ENCODE peak calls at places on chromosomes 1 and 21, in four cellular contexts. U is WERI-Rb-1, Q is cardiac muscle cell, V is Panc1. E is an unnamed sample.

GRCh38 chr1:183092350-183092749 is 69.1 kb downstream of the LAMC1 start:
- DNase-seq in Q (no peak), V (no peak), U (no peak), E (no peak)

GRCh38 chr1:176466514-176466913 is 3.5 kb downstream of the PAPPA2 start:
- DNase-seq in V (peak; percentile 8), U (peak; percentile 64), Q (no peak), E (no peak)

GRCh38 chr1:29974345-29974744 is 738.0 kb downstream of the PTPRU start:
- DNase-seq in Q (peak; percentile 37), V (peak; percentile 74), U (no peak), E (peak; percentile 97)

GRCh38 chr1:119633575-119634325 is 14.3 kb downstream of the ZNF697 start:
- DNase-seq in U (no peak), Q (no peak), V (no peak), E (no peak)

GRCh38 chr1:161989108-161989507 is 34.6 kb downstream of the OLFML2B start:
- DNase-seq in Q (no peak), V (no peak), U (no peak), E (no peak)

GRCh38 chr21:46667735-46668380 is 32.4 kb downstream of the PRMT2 start:
- DNase-seq in Q (peak; percentile 58), V (no peak), U (peak; percentile 82), E (no peak)

GRCh38 chr1:22611530-22611947 is 24.9 kb upstream of the C1QA start:
- DNase-seq in U (no peak), V (no peak), Q (peak; percentile 76), E (peak; percentile 6)

GRCh38 chr21:30058928-30059327 is 107.7 kb downstream of the CLDN17 start:
- DNase-seq in Q (no peak), V (no peak), U (no peak), E (no peak)

GRCh38 chr1:51488372-51489050 is 30.6 kb downstream of the EPS15 start:
- DNase-seq in Q (peak; percentile 34), U (no peak), V (no peak), E (no peak)

GRCh38 chr21:43354016-43354420 is 72.9 kb downstream of the SIK1 start:
- DNase-seq in V (no peak), U (no peak), Q (no peak), E (no peak)

GRCh38 chr1:168104535-168104934 is 32.2 kb downstream of the GPR161 start:
- DNase-seq in Q (no peak), U (no peak), V (no peak), E (no peak)

GRCh38 chr1:182927693-182928433 is 25.1 kb downstream of the SHCBP1L start:
- DNase-seq in Q (no peak), V (no peak), U (no peak), E (no peak)

GRCh38 chr1:236009857-236010256 is 55.0 kb downstream of the NID1 start:
- DNase-seq in U (no peak), Q (peak; percentile 81), V (no peak), E (no peak)

GRCh38 chr1:168362991-168363390 is 82.3 kb downstream of the TBX19 start:
- DNase-seq in U (no peak), Q (peak; percentile 39), V (no peak), E (no peak)

GRCh38 chr21:41641821-41642368 is 125.0 kb downstream of the RIPK4 start:
- DNase-seq in V (no peak), U (no peak), Q (peak; percentile 94), E (peak; percentile 38)

GRCh38 chr1:117026361-117026760 is 24.8 kb downstream of the CD101 start:
- DNase-seq in Q (peak; percentile 79), V (no peak), U (no peak), E (no peak)

GRCh38 chr1:3609016-3609768 is 2.1 kb downstream of the MEGF6 start:
- DNase-seq in Q (no peak), V (no peak), U (no peak), E (no peak)

GRCh38 chr1:3609769-3610157 is 1.5 kb downstream of the MEGF6 start:
- DNase-seq in U (no peak), V (no peak), Q (no peak), E (no peak)

GRCh38 chr1:3611170-3612019 is at the start of gene MEGF6:
- DNase-seq in Q (peak; percentile 57), V (no peak), U (peak; percentile 96), E (no peak)

GRCh38 chr1:3610823-3611169 is 512 bp downstream of the MEGF6 start:
- DNase-seq in V (no peak), U (no peak), Q (no peak), E (no peak)

DNA sequence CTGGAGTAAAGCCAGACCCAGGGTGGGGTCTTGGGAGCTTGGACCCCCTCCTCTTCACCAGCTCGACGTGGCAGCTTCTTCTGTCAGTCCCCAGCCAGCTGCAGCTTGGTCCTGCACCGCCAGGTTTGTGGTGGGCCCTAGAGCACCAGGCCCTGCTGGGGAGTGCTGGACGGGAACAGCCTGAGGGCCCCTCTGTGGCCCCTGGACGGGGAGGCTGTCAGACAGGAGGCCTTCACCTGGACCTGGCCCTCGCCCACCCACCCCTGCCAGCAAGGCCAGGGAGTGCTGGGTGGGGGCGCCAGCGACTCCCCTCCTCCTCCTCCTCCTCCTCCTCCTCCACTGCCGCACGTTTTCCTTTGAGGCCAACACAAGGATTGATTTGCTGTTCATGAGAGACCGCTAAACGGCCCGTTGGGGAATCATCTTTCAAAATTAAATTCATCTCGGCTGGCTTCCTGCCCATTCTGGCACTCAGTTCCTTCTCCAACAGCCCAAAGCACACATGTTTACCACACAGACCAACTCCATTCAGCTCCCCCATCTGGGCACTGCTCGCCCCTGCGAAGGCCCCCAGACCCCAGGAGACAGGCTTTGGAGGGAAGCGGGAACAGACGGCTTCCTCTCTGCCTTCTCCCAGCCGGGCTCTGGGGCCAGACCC is 1.0 kb downstream of the MEGF6 start:
- DNase-seq in V (no peak), Q (peak; percentile 41), U (no peak), E (no peak)
- TF ChIP-seq CTCF in V (no peak), Q (no peak), U (no peak), E (no peak)

DNA sequence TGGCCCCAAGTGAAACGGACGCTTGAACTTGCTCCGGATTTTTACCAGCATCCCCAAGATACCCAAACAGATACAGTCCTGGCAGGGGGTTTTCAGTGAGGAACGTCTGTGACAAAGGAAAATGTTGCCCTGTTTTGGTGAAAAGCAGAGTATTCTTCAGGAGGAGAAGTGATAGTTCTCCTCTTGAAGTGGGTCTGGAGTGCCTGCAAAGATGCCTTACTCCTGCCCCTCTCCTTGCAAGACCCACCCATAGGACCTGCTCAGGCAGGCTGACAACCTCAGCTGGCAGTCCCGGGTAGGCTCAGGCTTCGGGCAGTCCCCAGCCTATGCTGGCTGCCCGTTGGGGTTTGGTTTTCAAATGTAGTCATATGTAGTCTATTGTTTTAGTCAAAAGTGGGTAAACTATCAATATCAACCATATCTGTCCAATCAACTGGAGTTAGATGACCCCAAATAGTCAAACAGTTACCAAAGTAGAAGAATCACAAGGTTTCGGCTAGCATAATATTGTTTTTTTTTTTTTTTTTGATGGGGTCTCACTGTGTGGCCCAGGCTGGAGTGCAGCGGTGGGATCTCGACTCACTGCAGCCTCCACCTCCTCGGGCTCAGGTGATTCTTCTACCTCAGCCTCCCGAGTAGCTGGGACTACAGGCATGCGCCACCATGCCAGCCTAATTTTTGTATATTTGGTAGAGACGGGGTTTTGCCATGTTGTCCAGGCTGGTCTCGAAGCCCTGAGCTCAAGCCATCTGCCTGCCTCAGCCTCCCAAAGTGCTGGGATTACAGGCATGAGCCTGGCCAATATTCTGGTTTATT is 996 bp upstream of the ARL8A start:
- DNase-seq in U (peak; percentile 34), V (no peak), Q (no peak), E (no peak)
- H3K4me3 ChIP-seq in U (peak overlapping the region; percentile 82), V (peak overlapping the region; percentile 65), Q (peak overlapping the region; percentile 87), E (peak overlapping the region; percentile 96)

DNA sequence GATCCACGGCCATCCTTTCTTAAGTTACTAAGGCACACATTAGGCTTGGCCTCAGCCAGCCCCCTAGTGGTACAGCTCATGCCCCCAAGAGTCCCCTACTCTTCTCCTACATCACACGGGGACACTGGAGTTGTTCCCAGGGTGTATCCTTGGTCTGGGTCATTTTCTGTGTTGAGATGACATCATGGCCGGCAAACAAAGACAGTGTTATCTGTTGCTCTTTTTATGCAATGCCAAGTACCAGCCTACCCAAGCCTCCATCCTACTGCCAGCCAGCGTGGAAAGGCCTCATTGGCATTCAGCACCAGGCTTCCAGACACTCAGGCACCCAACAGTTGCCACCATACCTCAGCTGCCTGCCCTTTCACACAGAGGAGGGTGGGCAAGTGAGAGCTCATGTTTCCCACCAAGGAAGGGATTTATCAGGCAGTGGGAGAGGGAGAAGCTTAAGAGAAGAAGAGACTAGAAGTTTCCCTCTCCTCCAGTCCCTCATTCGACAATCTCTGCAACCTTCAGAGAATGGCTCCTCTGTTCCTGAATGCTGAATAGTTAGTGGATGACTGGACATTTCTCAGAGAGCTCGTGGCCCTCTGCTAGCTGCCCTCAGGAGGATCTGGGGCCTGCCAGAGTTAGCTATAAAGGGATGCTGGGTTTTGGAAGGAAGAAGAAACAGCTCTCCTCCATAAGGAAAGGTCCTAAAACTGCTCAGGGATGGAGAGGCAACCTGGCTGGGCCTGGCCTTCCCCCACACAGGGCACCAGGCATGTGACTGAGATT is 17.7 kb downstream of the CBR1 start:
- DNase-seq in Q (no peak), U (peak; percentile 31), V (no peak), E (no peak)
- TF ChIP-seq CTCF in Q (peak; percentile 23), U (peak; percentile 48), V (peak; percentile 28), E (peak; percentile 25)

DNA sequence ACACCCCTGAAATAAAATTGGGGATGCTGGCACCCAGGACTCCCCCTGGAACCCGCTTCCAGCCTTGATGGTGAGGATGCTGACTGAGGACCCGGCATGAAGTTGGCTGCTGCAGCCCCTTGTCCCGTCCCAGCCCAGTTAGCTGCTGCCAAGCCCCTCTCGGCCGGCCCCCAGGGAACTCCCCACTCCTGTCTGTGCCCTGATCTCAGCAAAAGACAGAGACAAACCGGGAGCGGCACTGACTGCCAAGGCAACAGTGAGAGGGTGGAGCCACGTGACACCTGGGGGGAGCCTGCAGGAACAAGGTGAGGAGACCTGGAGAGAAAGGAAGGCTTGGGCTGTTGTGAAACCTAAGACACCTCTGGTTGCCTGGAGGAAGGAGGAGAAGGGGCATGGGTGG is 24.7 kb downstream of the CASZ1 start:
- DNase-seq in U (no peak), V (no peak), Q (no peak), E (no peak)
- H3K4me3 ChIP-seq in U (no peak overlapping the region), V (no peak overlapping the region), Q (no peak overlapping the region), E (no peak overlapping the region)

GRCh38 chr1:88179943-88180342 is 504.1 kb upstream of the PKN2 start:
- DNase-seq in V (no peak), U (peak; percentile 24), Q (no peak), E (no peak)

GRCh38 chr1:88175631-88176226 is 508.3 kb upstream of the PKN2 start:
- DNase-seq in Q (peak; percentile 13), V (no peak), U (no peak), E (peak; percentile 61)

GRCh38 chr1:88175120-88175630 is 508.9 kb upstream of the PKN2 start:
- DNase-seq in V (no peak), U (no peak), Q (no peak), E (no peak)

DNA sequence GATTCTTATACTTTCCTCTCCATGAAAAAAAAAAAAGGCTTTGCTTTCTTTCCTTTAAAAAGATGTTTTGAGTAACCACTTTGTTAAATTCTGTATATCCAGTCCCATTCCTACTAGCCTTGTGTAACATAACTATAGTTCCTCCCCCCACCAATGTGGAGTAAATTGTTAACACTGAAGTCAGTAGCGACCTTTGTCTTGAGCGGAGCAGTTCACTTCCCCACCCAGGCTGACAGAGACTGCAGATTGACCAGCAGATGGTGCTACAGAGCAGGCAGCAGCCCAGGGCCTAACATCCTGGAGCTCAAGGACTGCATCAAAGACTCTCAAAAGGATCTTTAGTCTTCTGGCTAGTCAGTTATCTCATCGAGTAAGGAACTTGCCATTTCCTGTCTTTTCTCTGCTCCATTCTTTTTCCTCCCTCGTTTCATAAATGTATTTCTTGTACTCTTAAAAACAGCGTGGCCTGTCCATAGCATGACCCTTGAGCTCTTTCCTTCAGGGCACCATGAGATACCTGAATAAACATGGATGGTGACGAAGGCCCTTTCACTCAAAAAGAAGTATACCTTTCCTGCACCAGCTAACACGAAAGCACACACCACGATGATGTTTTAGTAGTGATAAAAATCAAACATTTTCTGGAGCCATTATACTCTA is 503.5 kb upstream of the PKN2 start:
- DNase-seq in Q (peak; percentile 86), V (peak; percentile 75), U (peak; percentile 82), E (peak; percentile 44)
- TF ChIP-seq CTCF in Q (peak; percentile 99), V (peak; percentile 98), U (peak; percentile 92), E (peak; percentile 100)

E was measured in epithelial cell of proximal tubule.